ENCODE peak calls at places on chromosome 2, in five cellular contexts. Z, B, N, S and J are unnamed samples.

GRCh38 chr2:70716951-70717350 is 51.0 kb downstream of the ADD2 start:
- DNase-seq in N (no peak), S (no peak), B (no peak), Z (no peak), J (no peak)

GRCh38 chr2:62266433-62267038 is 70.6 kb downstream of the B3GNT2 start:
- DNase-seq in N (peak), B (no peak), S (no peak), Z (no peak), J (no peak)

GRCh38 chr2:11375025-11375688 is 30.7 kb upstream of the ROCK2 start:
- DNase-seq in Z (no peak), S (no peak), B (no peak), N (no peak), J (peak)

GRCh38 chr2:98134601-98135000 is 47.6 kb downstream of the VWA3B start:
- DNase-seq in Z (no peak), S (no peak), B (no peak), N (no peak), J (no peak)

GRCh38 chr2:153477641-153478288 is 797 bp downstream of the RPRM start:
- DNase-seq in B (no peak), Z (peak), S (no peak), N (peak), J (peak)

GRCh38 chr2:52327641-52328040 is 1295.7 kb upstream of the NRXN1 start:
- DNase-seq in S (no peak), N (no peak), B (no peak), Z (no peak), J (no peak)

GRCh38 chr2:106970471-106971261 is 84.7 kb upstream of the ST6GAL2 start:
- DNase-seq in B (no peak), N (no peak), Z (no peak), S (no peak), J (no peak)

GRCh38 chr2:160608525-160609085 is 115.0 kb upstream of the RBMS1 start:
- DNase-seq in B (no peak), S (no peak), Z (no peak), N (no peak), J (no peak)

GRCh38 chr2:222483513-222484039 is 59.2 kb downstream of the SGPP2 start:
- DNase-seq in B (no peak), S (no peak), Z (no peak), N (peak), J (peak)

GRCh38 chr2:101517753-101518152 is 42.8 kb upstream of the RFX8 start:
- DNase-seq in S (no peak), N (no peak), Z (no peak), B (no peak), J (no peak)